ENCODE peak calls at places on chromosomes 4 and X, in four cellular contexts. X, Y, M and S are unnamed samples. For H3K4me1, the result is how much of the 10 kb centered on the place peaks cover.

GRCh38 chr4:56360071-56360470 is 27.2 kb downstream of the AASDH start:
- DNase-seq in X (no peak), Y (no peak), M (no peak), S (no peak)

GRCh38 chrX:41265615-41266014 is 68.3 kb upstream of the DDX3X start:
- DNase-seq in X (no peak), Y (peak), M (peak), S (no peak)

GRCh38 chr4:6225469-6225868 is 25.1 kb upstream of the JAKMIP1 start:
- DNase-seq in X (no peak), Y (peak), M (no peak), S (no peak)

GRCh38 chr4:41750624-41751324 is 2.2 kb upstream of the PHOX2B start:
- DNase-seq in X (no peak), Y (no peak), M (no peak), S (no peak)

GRCh38 chrX:20594985-20595384 is 328.3 kb upstream of the RPS6KA3 start:
- DNase-seq in X (no peak), Y (peak), M (no peak), S (no peak)

GRCh38 chr4:47577779-47578553 is 92.9 kb downstream of the ATP10D start:
- DNase-seq in X (no peak), Y (no peak), M (no peak), S (no peak)

GRCh38 chr4:97774347-97774989 is 368.8 kb downstream of the STPG2 start:
- DNase-seq in X (no peak), Y (no peak), M (no peak), S (no peak)

GRCh38 chr4:4995103-4995761 is 24.0 kb downstream of the CYTL1 start:
- DNase-seq in X (peak), Y (peak), M (peak), S (peak)

GRCh38 chrX:55008571-55009358 is 8.6 kb downstream of the APEX2 start:
- DNase-seq in X (peak), Y (peak), M (no peak), S (peak)

GRCh38 chr4:184598753-184599491 is 50.3 kb downstream of the CASP3 start:
- DNase-seq in X (no peak), Y (no peak), M (no peak), S (peak)

GRCh38 chr4:20832821-20833220 is 132.6 kb downstream of the PACRGL start:
- DNase-seq in X (no peak), Y (peak), M (no peak), S (no peak)

GRCh38 chr4:77818077-77818666 is 996 bp downstream of the CNOT6L start:
- DNase-seq in X (peak), Y (peak), M (peak), S (peak)

GRCh38 chr4:48651869-48652447 is 128.1 kb downstream of the FRYL start:
- DNase-seq in X (no peak), Y (peak), M (no peak), S (no peak)

GRCh38 chr4:155666701-155667537 is at the start of gene GUCY1A1:
- DNase-seq in X (peak), Y (peak), M (no peak), S (peak)

GRCh38 chrX:2819345-2820130 is 9.2 kb upstream of the GYG2 start:
- DNase-seq in X (no peak), Y (no peak), M (no peak), S (no peak)

GRCh38 chr4:103786014-103786413 is 66.2 kb upstream of the TACR3 start:
- DNase-seq in X (no peak), Y (peak), M (no peak), S (no peak)

GRCh38 chr4:37648084-37648817 is 37.9 kb downstream of the RELL1 start:
- DNase-seq in X (peak), Y (peak), M (no peak), S (peak)

GRCh38 chr4:3262208-3263052 is 13.5 kb downstream of the MSANTD1 start:
- DNase-seq in X (no peak), Y (no peak), M (no peak), S (no peak)

GRCh38 chr4:124121511-124121934 is 591.0 kb downstream of the ANKRD50 start:
- DNase-seq in X (no peak), Y (peak), M (no peak), S (no peak)

GRCh38 chr4:20203508-20203907 is 48.2 kb upstream of the SLIT2 start:
- DNase-seq in X (no peak), Y (peak), M (no peak), S (no peak)

GRCh38 chr4:187608001-187608421 is 387.6 kb upstream of the ZFP42 start:
- DNase-seq in X (no peak), Y (peak), M (no peak), S (no peak)

GRCh38 chr4:87304659-87305277 is 17.9 kb downstream of the HSD17B13 start:
- DNase-seq in X (no peak), Y (peak), M (no peak), S (no peak)

GRCh38 chr4:6381571-6382123 is 90.8 kb downstream of the PPP2R2C start:
- DNase-seq in X (no peak), Y (no peak), M (no peak), S (no peak)

GRCh38 chrX:15739886-15740285 is 1.8 kb downstream of the CA5B start:
- DNase-seq in X (no peak), Y (no peak), M (no peak), S (no peak)

GRCh38 chrX:42973321-42973720 is 195.4 kb upstream of the PPP1R2C start:
- DNase-seq in X (no peak), Y (no peak), M (no peak), S (no peak)

GRCh38 chr4:14816592-14817273 is 185.5 kb upstream of the CPEB2 start:
- DNase-seq in X (no peak), Y (no peak), M (no peak), S (no peak)

DNA sequence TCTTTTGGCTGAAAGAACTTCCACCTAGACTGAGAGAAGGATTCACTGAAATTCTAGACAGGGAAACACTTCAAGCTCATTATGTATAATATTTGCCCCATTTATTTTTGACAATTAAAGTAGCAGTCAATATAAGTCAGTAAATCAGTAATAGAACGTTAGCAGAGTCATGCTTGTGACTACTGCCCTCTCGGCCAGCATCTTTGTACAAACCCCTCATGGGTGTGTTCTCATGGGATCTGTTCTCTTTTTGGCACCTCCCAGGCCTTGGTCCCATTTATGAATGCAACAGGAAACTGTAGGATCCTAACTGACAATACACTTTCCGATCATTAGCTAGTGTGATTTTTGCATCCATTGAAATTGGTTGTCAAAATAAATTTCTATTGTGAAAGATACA is 2.9 kb downstream of the MSL3 start:
- DNase-seq in X (no peak), Y (no peak), M (no peak), S (no peak)
- H3K4me1 ChIP-seq in X (under half), Y (under half), M (under half), S (under half)

DNA sequence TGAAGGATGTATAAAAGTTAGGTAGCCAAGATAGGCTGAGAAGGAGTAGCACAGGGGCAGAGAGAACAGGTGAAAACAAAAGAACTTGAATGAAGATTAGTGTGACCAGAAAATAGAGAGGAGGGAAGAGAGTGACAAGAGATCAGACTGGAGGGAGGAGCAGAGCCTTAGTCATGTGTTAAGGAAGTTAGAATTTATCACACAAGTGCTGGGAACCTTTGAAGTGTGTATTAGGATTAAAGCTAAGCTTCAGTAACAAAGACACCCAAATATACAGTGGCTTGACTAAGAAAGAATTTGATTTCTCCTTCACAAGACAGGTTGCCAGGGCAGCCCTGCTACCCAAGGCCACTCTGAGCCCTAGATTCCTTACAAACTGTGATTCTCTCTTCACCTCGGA is 10.7 kb upstream of the CCDC149 start:
- DNase-seq in X (no peak), Y (no peak), M (no peak), S (no peak)
- H3K4me1 ChIP-seq in X (under half), Y (under half), M (under half), S (under half)

GRCh38 chr4:118754890-118755289 is 69.7 kb downstream of the METTL14 start:
- DNase-seq in X (no peak), Y (no peak), M (no peak), S (no peak)

GRCh38 chr4:118752551-118752950 is 67.4 kb downstream of the METTL14 start:
- DNase-seq in X (no peak), Y (peak), M (no peak), S (no peak)

GRCh38 chr4:118751634-118752293 is 66.6 kb downstream of the METTL14 start:
- DNase-seq in X (no peak), Y (peak), M (no peak), S (no peak)

GRCh38 chr4:118753685-118754084 is 68.5 kb downstream of the METTL14 start:
- DNase-seq in X (no peak), Y (no peak), M (no peak), S (no peak)

GRCh38 chr4:118753096-118753495 is 67.9 kb downstream of the METTL14 start:
- DNase-seq in X (no peak), Y (no peak), M (no peak), S (no peak)
- H3K4me1 ChIP-seq in X (half or more), Y (under half), M (under half), S (under half)

GRCh38 chrX:154063234-154063633 is 34.3 kb downstream of the MECP2 start:
- DNase-seq in X (no peak), Y (no peak), M (no peak), S (no peak)
- H3K4me1 ChIP-seq in X (half or more), Y (under half), M (half or more), S (under half)

DNA sequence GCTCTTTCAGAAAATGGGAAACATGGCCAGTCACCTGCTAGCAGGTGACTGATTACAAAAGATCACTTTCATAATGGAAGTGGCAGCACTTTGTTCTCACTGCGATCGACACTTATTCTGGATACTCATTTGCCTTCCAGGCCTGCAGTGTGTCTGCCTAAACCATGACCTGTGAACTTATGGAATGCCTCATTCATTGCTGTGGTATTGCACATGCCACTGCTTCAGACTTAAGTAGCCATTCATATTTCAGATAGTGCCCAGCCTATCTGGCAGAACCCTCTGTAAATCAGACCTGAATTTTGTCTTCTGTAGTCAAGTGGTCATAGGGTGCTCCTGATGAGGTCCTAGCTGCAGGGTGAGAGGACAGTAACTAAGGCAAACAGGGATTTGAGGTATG is 23.3 kb upstream of the MGST2 start:
- DNase-seq in X (no peak), Y (peak), M (no peak), S (no peak)
- H3K4me1 ChIP-seq in X (under half), Y (under half), M (under half), S (under half)

DNA sequence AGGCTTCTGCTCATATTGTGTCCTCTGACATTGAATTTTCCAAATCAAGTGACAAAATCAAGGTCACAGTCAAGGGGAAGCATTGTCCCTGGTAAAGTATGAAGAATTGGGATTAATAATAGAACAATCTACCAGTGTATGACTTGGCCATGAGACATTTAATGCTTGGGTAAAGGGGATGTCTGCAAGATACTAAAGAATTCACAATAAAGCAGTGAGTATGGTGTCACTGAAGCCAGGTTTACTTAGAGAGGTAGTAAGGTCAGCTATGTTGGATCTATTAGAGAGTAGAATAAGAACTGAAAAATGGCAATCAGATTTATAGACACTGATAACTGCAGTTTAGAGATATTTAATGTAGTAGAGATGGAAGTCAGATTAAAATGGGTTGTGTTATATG is 349.2 kb downstream of the BMPR1B start:
- DNase-seq in X (no peak), Y (no peak), M (no peak), S (no peak)
- H3K4me1 ChIP-seq in X (under half), Y (under half), M (under half), S (under half)

GRCh38 chr4:69716654-69717053 is 43.8 kb downstream of the SULT1B1 start:
- DNase-seq in X (no peak), Y (no peak), M (no peak), S (no peak)

GRCh38 chr4:69714086-69714485 is 46.3 kb downstream of the SULT1B1 start:
- DNase-seq in X (no peak), Y (no peak), M (no peak), S (no peak)

GRCh38 chr4:69713593-69713992 is 46.8 kb downstream of the SULT1B1 start:
- DNase-seq in X (no peak), Y (no peak), M (no peak), S (no peak)

GRCh38 chr4:69718376-69719293 is 41.8 kb downstream of the SULT1B1 start:
- DNase-seq in X (no peak), Y (peak), M (no peak), S (no peak)

GRCh38 chr4:69717778-69718177 is 42.6 kb downstream of the SULT1B1 start:
- DNase-seq in X (no peak), Y (no peak), M (no peak), S (no peak)
- H3K4me1 ChIP-seq in X (under half), Y (under half), M (under half), S (under half)

DNA sequence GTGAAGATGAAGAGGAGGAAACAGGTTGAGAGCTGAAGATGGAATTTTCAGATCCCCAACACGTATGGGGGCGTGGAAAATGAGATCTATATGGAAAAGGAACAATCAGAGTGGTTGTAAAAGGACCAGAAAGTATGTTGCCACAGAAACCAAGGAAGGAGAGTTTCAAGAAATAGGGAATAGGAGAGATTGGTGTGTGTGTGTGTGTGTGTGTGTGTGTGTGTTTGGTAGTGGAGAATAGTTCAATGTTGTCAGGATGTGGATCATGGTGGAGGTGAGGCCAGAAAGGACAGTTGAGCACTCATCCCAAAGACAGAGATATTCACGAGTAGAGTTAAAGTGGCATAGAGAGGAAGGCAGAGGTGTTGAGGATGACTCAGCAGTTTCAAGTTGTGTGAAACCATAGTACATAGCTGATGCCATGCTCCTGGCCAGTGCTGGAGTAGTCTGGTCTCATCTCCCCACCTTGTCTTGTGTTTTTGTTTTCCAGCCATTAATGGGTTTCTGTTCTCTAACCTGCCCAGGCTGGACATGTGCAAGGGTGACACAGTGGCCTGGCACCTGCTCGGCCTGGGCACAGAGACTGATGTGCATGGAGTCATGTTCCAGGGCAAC is 36.1 kb downstream of the HEPH start:
- DNase-seq in X (no peak), Y (no peak), M (no peak), S (no peak)
- H3K4me1 ChIP-seq in X (under half), Y (under half), M (under half), S (under half)

GRCh38 chr4:139918591-139918990 is 235.4 kb downstream of the MAML3 start:
- DNase-seq in X (no peak), Y (peak), M (no peak), S (no peak)

GRCh38 chr4:139916041-139916440 is 237.9 kb downstream of the MAML3 start:
- DNase-seq in X (no peak), Y (peak), M (no peak), S (no peak)

GRCh38 chr4:139918994-139919393 is 235.0 kb downstream of the MAML3 start:
- DNase-seq in X (no peak), Y (peak), M (no peak), S (no peak)

GRCh38 chr4:139919513-139919912 is 234.5 kb downstream of the MAML3 start:
- DNase-seq in X (peak), Y (peak), M (no peak), S (peak)

GRCh38 chr4:139917896-139918295 is 236.1 kb downstream of the MAML3 start:
- DNase-seq in X (no peak), Y (no peak), M (no peak), S (no peak)
- H3K4me1 ChIP-seq in X (half or more), Y (under half), M (under half), S (under half)

GRCh38 chr4:772776-773175 is 53.2 kb downstream of the CPLX1 start:
- DNase-seq in X (no peak), Y (no peak), M (no peak), S (no peak)

GRCh38 chr4:771464-771863 is 54.5 kb downstream of the CPLX1 start:
- DNase-seq in X (peak), Y (no peak), M (no peak), S (peak)

GRCh38 chr4:772118-772517 is 53.8 kb downstream of the CPLX1 start:
- DNase-seq in X (no peak), Y (no peak), M (no peak), S (no peak)

GRCh38 chr4:770022-770421 is 55.9 kb downstream of the CPLX1 start:
- DNase-seq in X (no peak), Y (no peak), M (no peak), S (peak)

DNA sequence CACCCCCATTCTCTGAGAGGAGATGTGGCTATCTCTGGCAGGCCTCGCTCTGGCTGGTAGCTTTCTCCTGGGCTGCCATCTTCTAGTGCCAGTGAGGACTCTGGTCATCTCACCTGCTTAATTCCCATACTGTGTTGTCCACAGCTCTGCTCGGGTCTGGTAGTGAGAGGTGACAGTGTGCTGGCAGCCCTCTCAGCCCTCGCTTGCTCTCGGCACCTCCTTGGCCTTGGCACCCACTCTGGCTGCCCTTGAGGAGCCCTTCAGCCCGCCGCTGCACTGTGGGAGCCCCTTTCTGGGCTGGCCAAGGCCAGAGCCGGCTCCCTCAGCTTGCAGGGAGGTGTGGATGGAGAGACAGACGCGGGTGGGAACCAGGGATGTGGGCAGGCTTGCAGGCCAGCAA is 52.7 kb downstream of the CPLX1 start:
- DNase-seq in X (no peak), Y (no peak), M (no peak), S (no peak)
- H3K4me1 ChIP-seq in X (half or more), Y (under half), M (under half), S (under half)